ENCODE peak calls at places on chromosomes 3 and 15, in six cellular contexts. S is bronchial epithelial cell, M is left ventricle myocardium inferior, A is transverse colon, N is right lobe of liver, R is spleen. E is an unnamed sample.

GRCh38 chr3:107650788-107651187 is 128.0 kb downstream of the BBX start:
- DNase-seq in R (no peak), N (no peak), S (no peak), A (no peak), M (no peak), E (no peak)

GRCh38 chr15:100759698-100760356 is 119.8 kb upstream of the ALDH1A3 start:
- DNase-seq in S (peak), M (no peak), A (no peak), R (no peak), N (no peak), E (peak)

GRCh38 chr15:84878504-84878903 is 6.0 kb upstream of the SLC28A1 start:
- DNase-seq in R (no peak), S (peak), A (peak), N (peak), M (peak), E (peak)

GRCh38 chr15:100901702-100902435 is 17.3 kb upstream of the LRRK1 start:
- DNase-seq in S (no peak), A (no peak), N (no peak), R (no peak), M (no peak), E (peak)

GRCh38 chr3:108296239-108296638 is at the start of gene HHLA2:
- DNase-seq in S (peak), M (no peak), A (no peak), R (no peak), N (no peak), E (no peak)

GRCh38 chr3:169581633-169582032 is 81.9 kb downstream of the MECOM start:
- DNase-seq in S (peak), A (no peak), N (no peak), M (no peak), R (no peak), E (no peak)

GRCh38 chr3:6132684-6133432 is 728.1 kb upstream of the GRM7 start:
- DNase-seq in R (no peak), N (no peak), S (no peak), M (no peak), A (no peak), E (no peak)

GRCh38 chr15:57321485-57321884 is 54.8 kb upstream of the CGNL1 start:
- DNase-seq in S (no peak), M (no peak), R (peak), N (peak), A (no peak), E (no peak)

GRCh38 chr15:69105451-69105985 is 54.9 kb upstream of the GLCE start:
- DNase-seq in A (no peak), S (no peak), M (no peak), N (no peak), R (no peak), E (no peak)

GRCh38 chr3:171585029-171585428 is 124.8 kb upstream of the TNIK start:
- DNase-seq in M (no peak), A (no peak), N (no peak), R (no peak), S (peak), E (no peak)

GRCh38 chr3:10519236-10519635 is 13.8 kb upstream of the ATP2B2 start:
- DNase-seq in S (no peak), A (no peak), R (peak), N (no peak), M (no peak), E (no peak)

GRCh38 chr3:12159227-12159601 is 502 bp upstream of the TIMP4 start:
- DNase-seq in A (no peak), R (no peak), N (no peak), M (no peak), S (no peak), E (no peak)
- H3K4me3 ChIP-seq in A (no peak), R (no peak), N (no peak), M (peak), S (no peak), E (no peak)

DNA sequence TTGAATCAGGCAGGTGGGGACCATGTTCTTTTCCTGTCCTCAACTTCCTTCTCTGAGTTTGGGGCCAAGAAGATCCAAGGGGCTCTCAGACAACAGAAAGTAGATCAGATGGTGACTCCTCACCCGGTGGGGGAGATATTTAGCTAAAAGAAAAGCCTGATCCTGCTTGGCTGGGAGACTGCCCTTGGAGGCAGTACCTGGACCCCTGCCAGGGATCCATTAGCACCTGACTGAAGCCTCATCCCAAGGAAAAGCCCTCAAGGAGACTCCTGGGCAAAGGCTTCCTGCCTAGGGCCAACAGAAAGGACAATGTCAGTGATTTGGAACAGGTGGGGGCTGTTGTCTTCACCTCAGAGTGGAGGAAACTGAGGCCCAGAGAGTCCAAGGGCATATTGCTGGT is 33.5 kb upstream of the HHATL start:
- DNase-seq in M (no peak), S (no peak), A (no peak), N (no peak), R (no peak), E (no peak)
- H3K4me3 ChIP-seq in M (no peak), S (no peak), A (no peak), N (no peak), R (no peak), E (no peak)

GRCh38 chr3:114083112-114083511 is 26.6 kb downstream of the QTRT2 start:
- DNase-seq in M (no peak), S (no peak), R (no peak), N (no peak), A (no peak), E (no peak)
- H3K4me3 ChIP-seq in M (no peak), S (no peak), R (no peak), N (no peak), A (no peak), E (no peak)

GRCh38 chr3:29759443-29760033 is 478.7 kb downstream of the RBMS3 start:
- DNase-seq in S (peak), A (no peak), N (no peak), R (no peak), M (no peak), E (peak)
- H3K4me3 ChIP-seq in S (no peak), A (no peak), N (no peak), R (no peak), M (peak), E (no peak)

DNA sequence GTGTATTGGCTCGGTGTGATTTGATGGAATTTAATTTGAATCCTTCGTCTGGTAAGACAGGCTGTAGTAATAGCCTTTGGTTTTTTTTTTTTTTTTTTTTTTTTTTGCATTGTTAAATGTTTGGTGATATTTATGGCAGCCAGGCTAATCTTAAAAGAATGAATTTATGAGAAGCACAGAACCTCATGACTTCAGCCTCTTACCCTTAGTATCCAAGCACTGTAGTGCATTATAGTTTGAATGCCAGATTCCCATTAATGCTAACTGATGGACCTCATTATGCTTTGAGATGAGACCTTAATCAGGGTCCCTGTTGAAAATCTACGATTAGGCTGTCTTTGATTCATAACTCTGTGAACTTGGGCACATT is 110.6 kb upstream of the SAMMSON start:
- DNase-seq in R (no peak), A (no peak), M (no peak), N (no peak), S (no peak), E (no peak)
- H3K4me3 ChIP-seq in R (no peak), A (no peak), M (no peak), N (no peak), S (no peak), E (no peak)

DNA sequence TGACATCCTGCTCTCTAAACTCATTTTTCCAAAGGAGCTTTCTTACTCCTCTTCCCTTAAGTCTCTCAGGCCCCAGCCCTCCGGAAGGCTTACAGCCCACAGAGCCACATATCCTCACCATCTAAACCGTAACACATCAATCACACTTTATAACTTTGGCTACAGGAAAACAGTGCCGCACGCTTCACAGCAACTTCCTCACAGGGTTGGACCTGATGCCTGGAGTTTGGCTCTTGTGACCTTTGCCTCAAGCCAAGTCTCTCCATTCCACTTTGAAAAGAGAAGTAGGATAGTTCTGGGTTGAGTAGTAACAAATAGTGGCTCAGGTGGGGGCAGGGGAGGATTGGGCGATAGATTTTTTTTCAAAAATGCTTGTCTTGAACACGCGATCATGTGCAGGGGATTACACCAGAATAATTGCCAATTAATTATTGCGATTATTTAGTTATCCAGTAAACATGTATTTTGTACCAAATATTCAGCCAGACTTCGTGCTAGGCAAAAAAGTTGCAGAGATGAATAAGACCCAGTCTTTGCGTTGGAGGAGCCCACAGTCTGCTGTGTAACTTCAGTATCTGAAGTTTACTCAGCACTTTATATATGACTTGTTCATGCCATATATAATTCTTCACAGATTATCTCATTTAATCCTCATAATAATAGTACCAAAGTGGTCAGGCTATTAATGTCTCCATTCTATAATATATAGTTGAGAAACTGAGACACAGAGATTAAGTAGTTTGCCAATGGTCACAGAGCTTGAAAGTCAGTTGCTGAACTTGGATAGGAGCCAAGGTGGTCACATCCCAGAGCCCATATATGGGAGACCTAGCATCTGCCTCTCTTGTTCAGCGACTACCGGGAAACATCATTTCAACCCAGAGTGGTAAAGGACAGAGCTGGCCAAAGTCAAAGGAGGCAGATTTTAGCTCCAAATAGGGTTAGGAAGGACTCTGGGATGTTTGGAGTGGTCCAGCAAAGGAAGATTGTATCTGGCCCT is 2.4 kb upstream of the ETV5 start:
- DNase-seq in M (no peak), S (no peak), A (no peak), R (no peak), N (no peak), E (no peak)
- H3K4me3 ChIP-seq in M (no peak), S (no peak), A (no peak), R (no peak), N (no peak), E (no peak)

GRCh38 chr15:55588070-55588817 is at the start of gene PYGO1:
- DNase-seq in S (peak), R (peak), M (peak), A (peak), N (no peak), E (peak)

GRCh38 chr15:55589297-55589696 is 1.2 kb upstream of the PYGO1 start:
- DNase-seq in M (no peak), N (no peak), R (no peak), A (no peak), S (no peak), E (peak)

GRCh38 chr15:55587321-55588069 is 650 bp downstream of the PYGO1 start:
- DNase-seq in R (no peak), N (no peak), M (peak), S (no peak), A (peak), E (peak)

GRCh38 chr15:55586808-55587207 is 1.3 kb downstream of the PYGO1 start:
- DNase-seq in S (no peak), M (no peak), A (no peak), R (no peak), N (no peak), E (peak)

DNA sequence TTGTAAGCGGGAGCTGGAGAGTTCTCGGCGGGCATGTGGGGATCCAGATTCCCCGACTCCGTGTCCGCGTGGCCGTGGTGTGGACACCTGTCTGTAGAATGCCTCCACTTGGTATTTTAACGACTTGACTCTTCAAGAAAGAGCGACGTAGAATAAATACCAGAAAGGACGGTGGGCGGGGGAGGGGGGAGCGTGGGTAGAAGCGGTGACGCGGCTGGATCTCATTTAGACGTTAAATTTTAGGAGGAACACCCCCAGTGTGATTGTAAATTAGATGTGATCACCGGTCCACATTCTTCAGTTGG is 625 bp upstream of the PYGO1 start:
- DNase-seq in N (no peak), S (no peak), M (no peak), A (no peak), R (no peak), E (no peak)
- H3K4me3 ChIP-seq in N (peak), S (peak), M (peak), A (peak), R (no peak), E (peak)

GRCh38 chr15:49990835-49991540 is 128.0 kb downstream of the ATP8B4 start:
- DNase-seq in M (no peak), N (no peak), A (no peak), S (no peak), R (no peak), E (peak)
- H3K4me3 ChIP-seq in M (no peak), N (no peak), A (no peak), S (no peak), R (no peak), E (no peak)

GRCh38 chr3:53495518-53496501 is 1.4 kb downstream of the CACNA1D start:
- DNase-seq in A (peak), S (no peak), M (no peak), R (no peak), N (no peak), E (no peak)
- H3K4me3 ChIP-seq in A (peak), S (peak), M (peak), R (peak), N (peak), E (no peak)

E was measured in fibroblast of villous mesenchyme.